ENCODE peak calls at places on chromosomes 5 and 9, in four cellular contexts. One of them, this sample, is unnamed.

GRCh38 chr5:141084487-141084989 is 9.9 kb upstream of the PCDHB2 start:
- DNase-seq in HTR-8/SVneo: peak; percentile 76
- DNase-seq in body of pancreas: peak; percentile 56
- DNase-seq in A549: peak; percentile 79
- DNase-seq in this sample: peak; percentile 79

GRCh38 chr5:537098-537497 is 12.8 kb upstream of the SLC9A3 start:
- DNase-seq in body of pancreas: no peak
- DNase-seq in A549: no peak
- DNase-seq in HTR-8/SVneo: no peak
- DNase-seq in this sample: no peak

GRCh38 chr9:123954518-123954917 is 24.6 kb upstream of the DENND1A start:
- DNase-seq in HTR-8/SVneo: no peak
- DNase-seq in body of pancreas: no peak
- DNase-seq in A549: no peak
- DNase-seq in this sample: no peak

GRCh38 chr5:69308046-69308553 is 24.5 kb downstream of the CCDC125 start:
- DNase-seq in body of pancreas: no peak
- DNase-seq in A549: no peak
- DNase-seq in HTR-8/SVneo: no peak
- DNase-seq in this sample: no peak

GRCh38 chr5:68652507-68652906 is 437.0 kb downstream of the PIK3R1 start:
- DNase-seq in body of pancreas: no peak
- DNase-seq in A549: peak; percentile 24
- DNase-seq in HTR-8/SVneo: peak; percentile 32
- DNase-seq in this sample: no peak

GRCh38 chr9:30688801-30689200 is 1695.6 kb upstream of the ACO1 start:
- DNase-seq in A549: no peak
- DNase-seq in body of pancreas: no peak
- DNase-seq in HTR-8/SVneo: no peak
- DNase-seq in this sample: no peak

GRCh38 chr9:78306222-78307076 is 9.5 kb downstream of the PSAT1 start:
- DNase-seq in A549: no peak
- DNase-seq in HTR-8/SVneo: no peak
- DNase-seq in body of pancreas: peak; percentile 64
- DNase-seq in this sample: no peak

GRCh38 chr9:72037571-72037970 is 22.8 kb downstream of the C9orf57 start:
- DNase-seq in A549: no peak
- DNase-seq in HTR-8/SVneo: no peak
- DNase-seq in body of pancreas: no peak
- DNase-seq in this sample: no peak

GRCh38 chr5:140345919-140346347 is 470 bp downstream of the HBEGF start:
- DNase-seq in HTR-8/SVneo: peak; percentile 58
- DNase-seq in body of pancreas: peak; percentile 67
- DNase-seq in A549: peak; percentile 51
- DNase-seq in this sample: peak; percentile 69

GRCh38 chr5:178290376-178290775 is 57.8 kb upstream of the PHYKPL start:
- DNase-seq in body of pancreas: no peak
- DNase-seq in A549: no peak
- DNase-seq in HTR-8/SVneo: no peak
- DNase-seq in this sample: no peak

GRCh38 chr5:78361226-78361993 is 993 bp downstream of the SCAMP1 start:
- DNase-seq in body of pancreas: peak; percentile 71
- DNase-seq in A549: peak; percentile 68
- DNase-seq in HTR-8/SVneo: peak; percentile 38
- DNase-seq in this sample: peak; percentile 59

GRCh38 chr9:93904649-93905472 is 50.3 kb downstream of the BARX1 start:
- DNase-seq in HTR-8/SVneo: no peak
- DNase-seq in body of pancreas: peak; percentile 7
- DNase-seq in A549: no peak
- DNase-seq in this sample: no peak

GRCh38 chr5:107809201-107810034 is 138.7 kb upstream of the EFNA5 start:
- DNase-seq in HTR-8/SVneo: no peak
- DNase-seq in body of pancreas: no peak
- DNase-seq in A549: no peak
- DNase-seq in this sample: no peak

GRCh38 chr5:10315824-10316509 is 8.3 kb upstream of the CMBL start:
- DNase-seq in HTR-8/SVneo: no peak
- DNase-seq in body of pancreas: no peak
- DNase-seq in A549: no peak
- DNase-seq in this sample: peak; percentile 67

This sample was measured in testis.